ENCODE peak calls at places on chromosomes 5 and 9, in six cellular contexts. K, N, P, W, H and M are unnamed samples.

GRCh38 chr5:2753452-2754409 is 2.3 kb upstream of the IRX2 start:
- DNase-seq in K (no peak), N (no peak), P (no peak), W (no peak), H (no peak), M (no peak)

GRCh38 chr5:160675988-160676387 is 176.0 kb downstream of the ATP10B start:
- DNase-seq in K (no peak), N (no peak), P (no peak), W (no peak), H (no peak), M (no peak)

GRCh38 chr9:37029304-37029775 is 4.7 kb downstream of the PAX5 start:
- DNase-seq in K (no peak), N (no peak), P (no peak), W (peak; percentile 84), H (no peak), M (no peak)

GRCh38 chr5:136424835-136425694 is 59.7 kb upstream of the TRPC7 start:
- DNase-seq in K (peak; percentile 69), N (peak; percentile 76), P (peak; percentile 78), W (peak; percentile 78), H (peak; percentile 31), M (peak; percentile 21)

GRCh38 chr5:5242056-5242455 is 101.9 kb downstream of the ADAMTS16 start:
- DNase-seq in K (no peak), N (no peak), P (no peak), W (no peak), H (no peak), M (no peak)

GRCh38 chr5:179553875-179554274 is 3.5 kb downstream of the RUFY1 start:
- DNase-seq in K (no peak), N (no peak), P (no peak), W (peak; percentile 71), H (peak; percentile 77), M (peak; percentile 72)

GRCh38 chr9:70954126-70954525 is 167.3 kb downstream of the TRPM3 start:
- DNase-seq in K (no peak), N (no peak), P (no peak), W (no peak), H (peak; percentile 97), M (peak; percentile 87)

GRCh38 chr5:98564836-98565235 is 208.6 kb upstream of the RGMB start:
- DNase-seq in K (no peak), N (no peak), P (no peak), W (no peak), H (peak; percentile 24), M (no peak)

GRCh38 chr5:14884062-14884612 is 12.6 kb upstream of the ANKH start:
- DNase-seq in K (no peak), N (no peak), P (no peak), W (no peak), H (no peak), M (no peak)

GRCh38 chr9:90054810-90055209 is 450.0 kb downstream of the GADD45G start:
- DNase-seq in K (no peak), N (no peak), P (no peak), W (no peak), H (no peak), M (no peak)

GRCh38 chr9:88593537-88594185 is 58.7 kb downstream of the NXNL2 start:
- DNase-seq in K (peak; percentile 59), N (peak; percentile 54), P (no peak), W (no peak), H (peak; percentile 52), M (peak; percentile 65)

GRCh38 chr9:76218868-76219462 is 175.3 kb downstream of the RFK start:
- DNase-seq in K (no peak), N (no peak), P (no peak), W (no peak), H (peak; percentile 58), M (no peak)

GRCh38 chr9:118609355-118610044 is 759.7 kb downstream of the BRINP1 start:
- DNase-seq in K (no peak), N (no peak), P (no peak), W (no peak), H (peak; percentile 58), M (peak; percentile 25)

GRCh38 chr5:41835625-41836024 is 34.6 kb downstream of the OXCT1 start:
- DNase-seq in K (peak; percentile 58), N (no peak), P (no peak), W (no peak), H (peak; percentile 86), M (peak; percentile 88)

GRCh38 chr9:107989544-107989943 is 500.0 kb upstream of the KLF4 start:
- DNase-seq in K (no peak), N (peak; percentile 31), P (no peak), W (no peak), H (no peak), M (no peak)

GRCh38 chr5:135547590-135548254 is 12.0 kb upstream of the NEUROG1 start:
- DNase-seq in K (no peak), N (no peak), P (no peak), W (no peak), H (no peak), M (no peak)

GRCh38 chr9:16184964-16185646 is 632.3 kb downstream of the CCDC171 start:
- DNase-seq in K (no peak), N (no peak), P (no peak), W (no peak), H (peak; percentile 35), M (no peak)

GRCh38 chr5:173946353-173946752 is 42.6 kb upstream of the C5orf47 start:
- DNase-seq in K (no peak), N (no peak), P (no peak), W (no peak), H (no peak), M (no peak)

GRCh38 chr9:13568446-13568845 is 289.0 kb upstream of the MPDZ start:
- DNase-seq in K (no peak), N (no peak), P (no peak), W (no peak), H (peak; percentile 41), M (no peak)

GRCh38 chr9:84343111-84343521 is 2.6 kb upstream of the SLC28A3 start:
- DNase-seq in K (no peak), N (no peak), P (no peak), W (no peak), H (peak; percentile 83), M (peak; percentile 85)

GRCh38 chr9:37986771-37987258 is 82.2 kb downstream of the SHB start:
- DNase-seq in K (no peak), N (no peak), P (no peak), W (no peak), H (no peak), M (no peak)

GRCh38 chr5:92268343-92268742 is 885.2 kb upstream of the ARRDC3 start:
- DNase-seq in K (no peak), N (no peak), P (no peak), W (no peak), H (no peak), M (no peak)

GRCh38 chr5:53024535-53024934 is 35.4 kb downstream of the ITGA2 start:
- DNase-seq in K (no peak), N (no peak), P (no peak), W (no peak), H (no peak), M (no peak)

GRCh38 chr9:18743421-18743820 is 269.5 kb downstream of the ADAMTSL1 start:
- DNase-seq in K (no peak), N (no peak), P (no peak), W (no peak), H (peak; percentile 9), M (no peak)

GRCh38 chr5:148290271-148291195 is 21.7 kb upstream of the SPINK7 start:
- DNase-seq in K (no peak), N (no peak), P (no peak), W (no peak), H (no peak), M (peak; percentile 5)

GRCh38 chr5:139795074-139796001 is at the start of gene PSD2:
- DNase-seq in K (peak; percentile 35), N (no peak), P (no peak), W (peak; percentile 64), H (peak; percentile 16), M (no peak)

DNA sequence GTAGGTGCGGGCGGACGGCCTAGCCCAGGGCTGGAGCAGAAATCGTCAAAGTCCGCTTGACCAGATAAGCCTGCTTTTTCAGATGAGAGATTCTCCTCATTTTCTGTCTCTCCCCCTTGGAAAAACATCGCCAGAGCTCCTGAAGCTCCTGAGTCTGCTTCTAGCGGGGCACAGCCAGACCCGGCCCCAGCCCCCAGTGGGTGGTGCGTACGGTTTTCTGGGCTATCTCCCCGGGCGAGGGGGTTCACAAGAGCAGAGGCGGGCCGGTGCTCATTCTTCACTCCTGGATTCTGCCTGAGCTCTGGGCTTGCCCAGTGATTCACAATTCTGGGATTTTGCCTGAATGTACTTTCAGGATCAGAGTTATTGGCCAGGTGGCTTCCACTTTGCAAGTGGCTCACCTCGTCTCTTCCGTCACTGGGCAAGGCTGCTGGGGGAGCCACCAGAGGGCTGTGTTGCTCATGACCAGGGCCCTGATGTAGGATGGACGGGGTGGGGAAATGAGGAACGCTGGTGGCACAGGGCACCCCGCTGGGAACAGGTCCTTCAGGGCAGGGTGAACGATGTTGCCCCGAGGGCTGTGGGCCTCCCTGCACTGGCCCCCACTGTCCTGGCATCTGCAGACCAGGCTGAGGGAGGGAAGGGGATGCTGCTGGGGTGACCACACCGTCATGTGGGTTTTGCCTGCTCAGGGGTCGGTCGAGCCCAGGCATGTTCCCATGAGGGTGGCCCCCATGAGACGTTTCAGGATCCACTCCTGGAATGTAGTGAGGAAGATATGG is 6.3 kb downstream of the SEC16A start:
- DNase-seq in K (no peak), N (no peak), P (no peak), W (no peak), H (no peak), M (no peak)
- H3K36me3 ChIP-seq in K (peaks cover 31% of the 10 kb centered on the region), N (peaks cover 4% of the 10 kb centered on the region), P (peaks cover 74% of the 10 kb centered on the region), W (peaks cover 88% of the 10 kb centered on the region), H (peaks cover 54% of the 10 kb centered on the region), M (peaks cover 62% of the 10 kb centered on the region)

DNA sequence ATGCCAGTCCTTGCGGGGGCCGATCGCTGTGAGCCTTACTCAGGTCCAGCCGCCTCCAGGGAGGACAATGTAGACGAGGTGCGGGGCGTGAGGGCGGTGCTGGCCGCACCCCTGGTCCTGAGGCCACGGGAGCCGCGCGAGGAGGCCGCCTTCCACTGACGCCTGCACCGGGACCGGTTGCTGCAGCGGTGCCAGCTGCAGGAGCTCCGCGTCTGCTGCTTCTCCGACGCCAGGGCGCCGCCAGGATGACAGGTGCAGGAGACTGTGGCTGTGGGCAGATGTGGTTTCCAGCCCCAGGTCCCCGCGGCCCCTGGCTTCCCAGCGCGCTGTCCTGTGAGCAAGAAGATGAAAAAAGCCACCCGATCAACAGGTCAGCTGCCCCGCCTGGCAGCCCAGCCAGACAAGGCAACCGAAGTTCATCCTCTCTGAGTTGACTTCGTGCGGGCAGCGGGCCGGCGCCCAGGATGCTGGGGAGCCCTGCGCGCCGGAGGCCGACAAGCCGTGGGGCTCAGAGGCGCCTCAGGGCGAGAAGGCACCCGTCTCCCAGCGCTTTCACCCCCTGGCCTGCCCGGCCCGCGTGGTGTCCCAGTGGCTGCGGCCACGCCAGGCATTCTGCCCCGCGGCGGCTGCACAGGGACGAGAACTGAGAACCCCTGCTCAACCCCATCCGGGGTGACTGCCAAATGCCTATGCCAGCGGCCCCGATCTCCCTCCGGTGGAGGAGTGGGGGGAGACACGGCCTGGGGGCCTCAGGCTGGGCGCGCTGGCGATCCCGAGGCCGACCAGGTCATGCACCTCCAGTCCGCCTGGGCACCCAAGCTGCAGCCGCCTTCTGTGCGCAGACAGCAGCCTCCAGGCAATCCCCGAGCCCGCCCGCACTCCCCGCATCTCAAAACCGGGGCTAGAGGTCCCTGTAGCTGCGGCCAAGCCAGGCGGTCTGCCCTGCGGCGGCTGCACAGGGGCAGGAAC is 43.4 kb upstream of the BICD2 start:
- DNase-seq in K (no peak), N (no peak), P (no peak), W (peak; percentile 76), H (no peak), M (no peak)
- H3K27me3 ChIP-seq in K (peaks cover 19% of the 10 kb centered on the region), N (peaks cover 5% of the 10 kb centered on the region), P (peaks cover 91% of the 10 kb centered on the region), W (peaks cover 20% of the 10 kb centered on the region), H (peaks cover 64% of the 10 kb centered on the region), M (peaks cover 58% of the 10 kb centered on the region)

GRCh38 chr5:150399158-150400019 is 13.3 kb downstream of the CD74 start:
- DNase-seq in K (no peak), N (no peak), P (peak; percentile 44), W (no peak), H (peak; percentile 23), M (no peak)
- H3K36me3 ChIP-seq in K (peaks cover 6% of the 10 kb centered on the region), N (peaks cover 8% of the 10 kb centered on the region), P (peaks cover 99% of the 10 kb centered on the region), W (peaks cover 100% of the 10 kb centered on the region), H (peaks cover 16% of the 10 kb centered on the region), M (peaks cover 21% of the 10 kb centered on the region)

GRCh38 chr5:107665036-107665435 is 5.7 kb downstream of the EFNA5 start:
- DNase-seq in K (no peak), N (no peak), P (no peak), W (no peak), H (no peak), M (no peak)
- H3K27me3 ChIP-seq in K (no peaks in the 10 kb centered on the region), N (peaks cover 2% of the 10 kb centered on the region), P (peaks cover 14% of the 10 kb centered on the region), W (no peaks in the 10 kb centered on the region), H (no peaks in the 10 kb centered on the region), M (no peaks in the 10 kb centered on the region)